ENCODE peak calls at places on chromosomes 2 and 18, in eight cellular contexts. G, M, J, T, X, S, K and F are unnamed samples.

GRCh38 chr2:39512434-39512935 is 75.4 kb upstream of the MAP4K3 start:
- DNase-seq in G (no peak), M (no peak), J (no peak), T (peak), X (no peak), S (no peak), K (no peak), F (no peak)

GRCh38 chr18:63860536-63860930 is 27.0 kb upstream of the SERPINB2 start:
- DNase-seq in G (no peak), M (no peak), J (no peak), T (no peak), X (no peak), S (no peak), K (no peak), F (no peak)

GRCh38 chr2:3154146-3154545 is 223.5 kb downstream of the EIPR1 start:
- DNase-seq in G (no peak), M (no peak), J (no peak), T (no peak), X (no peak), S (no peak), K (no peak), F (no peak)

GRCh38 chr2:2222931-2223330 is 108.1 kb downstream of the MYT1L start:
- DNase-seq in G (no peak), M (no peak), J (no peak), T (no peak), X (no peak), S (no peak), K (no peak), F (no peak)

GRCh38 chr2:96164459-96165184 is 19.4 kb upstream of the DUSP2 start:
- DNase-seq in G (peak), M (peak), J (peak), T (no peak), X (peak), S (no peak), K (no peak), F (peak)

GRCh38 chr18:63890950-63891304 is 3.4 kb downstream of the SERPINB2 start:
- DNase-seq in G (no peak), M (no peak), J (no peak), T (peak), X (no peak), S (no peak), K (peak), F (peak)

GRCh38 chr18:60259052-60259681 is 113.4 kb downstream of the MC4R start:
- DNase-seq in G (no peak), M (no peak), J (no peak), T (no peak), X (no peak), S (no peak), K (peak), F (no peak)

GRCh38 chr18:42178381-42179080 is 223.5 kb downstream of the PIK3C3 start:
- DNase-seq in G (no peak), M (no peak), J (no peak), T (no peak), X (no peak), S (no peak), K (no peak), F (no peak)

GRCh38 chr2:180494286-180494685 is 486.1 kb upstream of the UBE2E3 start:
- DNase-seq in G (no peak), M (no peak), J (no peak), T (no peak), X (peak), S (no peak), K (no peak), F (no peak)

DNA sequence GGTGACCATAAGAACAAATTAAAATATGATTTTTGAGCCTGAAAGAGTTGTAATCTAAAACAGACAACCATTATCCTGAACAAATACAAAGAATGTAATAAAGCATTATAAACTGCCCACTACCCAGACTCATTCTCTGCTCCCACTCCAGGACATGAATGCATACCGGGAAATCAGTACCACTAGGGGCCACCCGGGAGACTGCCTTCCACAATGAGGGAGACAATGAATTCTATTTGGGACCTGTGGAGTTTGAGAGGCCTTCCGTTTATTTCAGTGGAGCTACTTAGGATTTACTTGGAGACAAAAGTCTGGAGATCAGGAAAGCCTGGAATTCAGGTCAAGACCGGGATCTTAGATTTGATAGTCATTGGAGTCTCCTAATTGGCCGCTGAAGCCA is 50.0 kb downstream of the NAB1 start:
- DNase-seq in G (peak), M (no peak), J (no peak), T (peak), X (peak), S (no peak), K (peak), F (no peak)
- TF ChIP-seq CTCF in G (peak), M (no peak), J (no peak), T (peak), X (peak), S (peak), K (peak), F (no peak)

GRCh38 chr2:237686659-237687136 is 59.3 kb downstream of the LRRFIP1 start:
- DNase-seq in G (peak), M (peak), J (no peak), T (no peak), X (no peak), S (no peak), K (peak), F (no peak)
- TF ChIP-seq CTCF in G (peak), M (no peak), J (peak), T (no peak), X (peak), S (peak), K (peak), F (peak)

GRCh38 chr18:77101410-77102245 is 31.0 kb downstream of the MBP start:
- DNase-seq in G (peak), M (peak), J (peak), T (no peak), X (peak), S (no peak), K (peak), F (peak)
- TF ChIP-seq CTCF in G (no peak), M (no peak), J (no peak), T (no peak), X (no peak), S (no peak), K (no peak), F (no peak)

GRCh38 chr2:201649442-201649841 is 6.1 kb upstream of the TMEM237 start:
- DNase-seq in G (no peak), M (no peak), J (no peak), T (no peak), X (no peak), S (no peak), K (no peak), F (no peak)

GRCh38 chr2:201656740-201657139 is 13.4 kb upstream of the TMEM237 start:
- DNase-seq in G (no peak), M (no peak), J (no peak), T (no peak), X (no peak), S (no peak), K (no peak), F (no peak)

GRCh38 chr2:201660293-201660895 is 17.1 kb upstream of the TMEM237 start:
- DNase-seq in G (no peak), M (no peak), J (no peak), T (no peak), X (no peak), S (no peak), K (no peak), F (no peak)

GRCh38 chr2:201656102-201656501 is 12.8 kb upstream of the TMEM237 start:
- DNase-seq in G (no peak), M (no peak), J (no peak), T (no peak), X (no peak), S (no peak), K (no peak), F (no peak)

GRCh38 chr2:201654611-201655384 is 11.5 kb upstream of the TMEM237 start:
- DNase-seq in G (no peak), M (no peak), J (no peak), T (no peak), X (no peak), S (peak), K (peak), F (no peak)
- TF ChIP-seq CTCF in G (no peak), M (no peak), J (no peak), T (no peak), X (no peak), S (no peak), K (no peak), F (no peak)

GRCh38 chr2:241507430-241508239 is 749 bp downstream of the STK25 start:
- DNase-seq in G (peak), M (peak), J (peak), T (peak), X (peak), S (no peak), K (peak), F (peak)
- TF ChIP-seq CTCF in G (peak), M (no peak), J (peak), T (no peak), X (peak), S (peak), K (peak), F (no peak)

DNA sequence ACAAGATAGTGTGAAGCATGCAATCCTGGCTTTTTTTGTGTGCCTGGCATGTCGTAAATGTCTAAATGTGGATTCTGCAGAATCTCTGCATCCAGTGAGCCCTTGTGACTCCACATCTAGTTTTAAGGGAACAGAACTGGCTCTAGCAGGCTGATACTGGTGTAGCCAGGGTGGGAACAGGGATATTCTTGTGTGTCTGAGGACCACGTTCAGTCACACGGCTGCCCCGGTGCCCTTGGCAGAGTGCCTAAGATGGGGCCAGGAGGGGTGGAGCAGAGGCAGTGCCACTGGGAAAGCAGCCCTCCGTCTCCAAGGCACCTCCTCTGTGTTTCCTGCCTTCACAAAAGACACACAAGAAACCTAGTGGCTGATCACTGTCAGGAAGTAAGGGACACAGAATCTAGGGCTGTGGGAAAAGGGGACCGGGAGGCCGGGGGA is 91.5 kb upstream of the PARD3B start:
- DNase-seq in G (peak), M (peak), J (no peak), T (no peak), X (peak), S (no peak), K (peak), F (no peak)
- TF ChIP-seq CTCF in G (no peak), M (no peak), J (no peak), T (no peak), X (no peak), S (no peak), K (no peak), F (no peak)

GRCh38 chr2:36819090-36819711 is 122.7 kb downstream of the VIT start:
- DNase-seq in G (no peak), M (no peak), J (no peak), T (peak), X (peak), S (no peak), K (no peak), F (no peak)
- TF ChIP-seq CTCF in G (peak), M (no peak), J (no peak), T (peak), X (peak), S (no peak), K (no peak), F (no peak)

DNA sequence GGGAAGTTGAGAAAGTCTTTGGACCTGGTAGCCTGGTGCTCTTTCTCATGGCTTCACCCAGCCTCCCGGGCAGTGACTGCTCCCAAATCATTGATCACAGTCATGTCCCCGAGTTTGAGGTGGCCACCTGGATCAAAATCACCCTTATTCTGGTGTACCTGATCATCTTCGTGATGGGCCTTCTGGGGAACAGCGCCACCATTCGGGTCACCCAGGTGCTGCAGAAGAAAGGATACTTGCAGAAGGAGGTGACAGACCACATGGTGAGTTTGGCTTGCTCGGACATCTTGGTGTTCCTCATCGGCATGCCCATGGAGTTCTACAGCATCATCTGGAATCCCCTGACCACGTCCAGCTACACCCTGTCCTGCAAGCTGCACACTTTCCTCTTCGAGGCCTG is 391 bp downstream of the GPR39 start:
- DNase-seq in G (no peak), M (no peak), J (no peak), T (no peak), X (no peak), S (no peak), K (no peak), F (no peak)
- TF ChIP-seq CTCF in G (peak), M (no peak), J (no peak), T (peak), X (peak), S (peak), K (peak), F (no peak)

GRCh38 chr2:165144315-165144714 is 59.5 kb downstream of the SCN3A start:
- DNase-seq in G (no peak), M (no peak), J (no peak), T (no peak), X (no peak), S (no peak), K (no peak), F (no peak)

GRCh38 chr2:165147201-165148045 is 56.4 kb downstream of the SCN3A start:
- DNase-seq in G (no peak), M (no peak), J (no peak), T (no peak), X (no peak), S (no peak), K (no peak), F (no peak)

DNA sequence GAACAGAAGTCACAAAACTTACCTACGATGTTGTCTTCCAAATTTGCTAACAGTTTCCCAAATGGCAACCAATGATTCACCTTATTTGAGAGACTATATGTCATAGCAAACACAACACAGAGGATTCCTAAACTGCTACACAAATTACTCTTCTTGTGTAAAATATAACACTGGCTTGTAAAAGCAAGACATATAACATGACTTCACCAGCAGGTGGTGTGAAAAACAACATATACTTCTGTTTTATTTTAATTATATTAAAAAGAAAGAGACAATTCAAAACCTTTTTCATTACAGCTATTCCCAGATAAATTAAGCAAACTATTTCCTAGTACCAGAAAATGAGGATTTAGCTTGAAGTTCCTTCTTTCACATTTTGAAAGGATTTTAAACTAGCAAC is 62.2 kb downstream of the SCN3A start:
- DNase-seq in G (no peak), M (no peak), J (no peak), T (no peak), X (no peak), S (no peak), K (no peak), F (no peak)
- TF ChIP-seq CTCF in G (peak), M (no peak), J (no peak), T (no peak), X (peak), S (no peak), K (peak), F (no peak)

DNA sequence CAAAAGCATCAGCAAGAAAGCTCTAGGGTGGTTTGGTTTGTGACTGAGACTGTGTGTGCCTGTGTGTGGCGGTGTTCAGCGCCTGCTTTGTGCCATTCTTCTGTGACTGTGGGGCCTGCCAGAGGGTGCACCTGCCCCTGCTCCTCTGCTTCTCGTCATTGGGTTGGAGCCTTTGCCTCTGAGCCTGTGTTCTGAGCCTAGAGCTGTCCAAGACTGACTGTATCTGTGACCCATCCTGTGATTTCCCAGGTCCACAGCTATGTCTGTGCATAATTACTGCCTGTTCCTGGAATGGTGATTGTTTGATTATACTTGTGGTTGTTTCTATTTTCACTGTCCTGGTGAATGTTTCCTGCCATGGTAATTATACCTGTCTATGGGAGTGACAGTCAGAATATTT is 57.1 kb upstream of the KLHL29 start:
- DNase-seq in G (no peak), M (no peak), J (no peak), T (no peak), X (peak), S (no peak), K (no peak), F (no peak)
- TF ChIP-seq CTCF in G (no peak), M (no peak), J (no peak), T (no peak), X (no peak), S (no peak), K (no peak), F (no peak)